ENCODE peak calls at places on chromosome 10, in seven cellular contexts. P is HL-60, K is fibroblast of the aortic adventitia, E is OCI-LY7, Z is sigmoid colon, H is kidney epithelial cell, X is heart left ventricle. Y is an unnamed sample.
A peak's percentile ranks its signal among the peaks of the same experiment; 100 is the strongest.

GRCh38 chr10:125063256-125063945 is 97.0 kb downstream of the CTBP2 start:
- DNase-seq in X (no peak), H (no peak), Z (no peak), E (no peak), K (no peak), P (no peak), Y (no peak)

GRCh38 chr10:97731346-97732051 is 5.4 kb upstream of the ZFYVE27 start:
- DNase-seq in E (peak; percentile 67), Z (peak; percentile 85), X (no peak), H (no peak), P (no peak), K (peak; percentile 89), Y (peak; percentile 51)

GRCh38 chr10:123831259-123831658 is 60.3 kb downstream of the CPXM2 start:
- DNase-seq in E (no peak), X (no peak), H (no peak), P (no peak), K (no peak), Z (no peak), Y (no peak)

GRCh38 chr10:8049151-8049873 is 5.2 kb upstream of the GATA3 start:
- DNase-seq in K (no peak), P (no peak), E (no peak), X (peak; percentile 28), Z (no peak), H (no peak), Y (no peak)

GRCh38 chr10:56586391-56586790 is 225.3 kb upstream of the ZWINT start:
- DNase-seq in H (no peak), Z (no peak), E (no peak), K (no peak), X (no peak), P (no peak), Y (no peak)

GRCh38 chr10:12806228-12807095 is 195.1 kb downstream of the CCDC3 start:
- DNase-seq in E (no peak), P (no peak), K (no peak), H (no peak), X (no peak), Z (no peak), Y (no peak)

GRCh38 chr10:112880633-112881530 is 69.2 kb upstream of the TCF7L2 start:
- DNase-seq in H (no peak), P (no peak), Z (no peak), X (no peak), E (no peak), K (no peak), Y (no peak)

GRCh38 chr10:75121322-75121721 is 9.9 kb downstream of the SAMD8 start:
- DNase-seq in E (no peak), H (no peak), K (no peak), X (no peak), P (no peak), Z (no peak), Y (no peak)

GRCh38 chr10:116450861-116451260 is 23.2 kb downstream of the PNLIPRP3 start:
- DNase-seq in P (no peak), K (no peak), Z (no peak), X (no peak), H (no peak), E (no peak), Y (no peak)
- TF ChIP-seq CTCF in P (no peak), K (no peak), Z (no peak), X (no peak), H (no peak), E (no peak), Y (no peak)

DNA sequence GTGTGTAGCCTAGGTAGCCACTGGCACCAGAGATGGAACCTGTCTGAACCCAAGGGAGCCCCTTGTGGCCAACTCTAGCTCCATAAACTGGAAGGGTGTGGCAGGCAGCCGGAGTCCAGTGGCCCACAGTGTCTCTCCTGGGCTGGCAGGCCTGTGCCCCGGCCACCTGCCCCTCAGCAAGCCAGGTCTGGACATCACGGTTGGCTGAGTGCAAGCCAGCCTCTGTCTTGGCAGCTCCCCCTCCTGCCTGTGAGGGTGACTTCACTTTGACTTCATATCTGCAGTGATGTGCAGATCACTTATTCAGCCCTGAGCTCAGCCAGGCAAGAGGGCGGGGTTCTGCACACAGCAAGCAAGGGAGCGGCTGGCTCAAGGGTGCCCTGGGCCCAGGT is 1.3 kb upstream of the RET start:
- DNase-seq in P (no peak), H (no peak), E (no peak), X (peak; percentile 45), Z (no peak), K (no peak), Y (no peak)
- TF ChIP-seq CTCF in P (peak; percentile 16), H (peak; percentile 23), E (peak; percentile 39), X (no peak), Z (no peak), K (no peak), Y (peak; percentile 33)

DNA sequence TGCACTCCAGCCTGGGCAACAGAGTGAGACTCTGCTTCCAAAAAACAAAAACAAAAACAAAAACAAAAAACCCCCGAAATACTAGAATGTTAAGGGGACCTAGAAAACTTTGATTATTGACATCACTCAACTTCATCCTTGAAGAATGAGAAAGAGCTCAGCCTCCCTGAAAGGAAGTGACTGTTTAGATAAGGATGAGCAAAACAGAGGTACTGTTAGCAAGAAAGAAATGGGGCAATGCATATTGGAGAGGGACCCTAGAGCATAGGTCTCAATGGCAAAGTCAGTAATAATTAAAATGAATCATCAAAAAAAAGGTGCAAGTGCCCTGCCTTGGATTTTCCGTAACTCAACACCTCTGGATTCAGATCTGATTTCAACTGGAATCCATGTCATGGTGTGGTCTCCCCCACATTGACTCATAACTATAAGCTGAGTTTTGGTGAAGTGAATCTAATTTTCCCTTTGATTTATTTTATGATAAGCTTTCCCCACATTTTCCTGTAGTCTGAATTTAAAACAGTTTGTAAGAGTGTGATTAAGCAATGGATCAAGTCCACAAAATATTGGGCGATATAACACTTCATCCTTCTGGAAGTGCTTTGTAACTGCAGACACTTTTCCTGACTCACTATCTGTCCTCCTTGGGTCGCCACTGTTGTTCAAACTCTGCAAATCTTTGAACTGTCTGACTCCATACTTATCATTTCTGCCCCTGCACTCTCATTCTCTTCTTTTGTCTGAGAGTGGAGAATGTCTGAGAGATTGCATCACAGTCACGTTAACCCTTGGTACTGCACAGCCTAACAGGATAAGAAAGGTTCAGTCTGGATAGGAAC is 224.8 kb upstream of the LYZL1 start:
- DNase-seq in K (peak; percentile 54), Z (no peak), E (no peak), P (no peak), H (no peak), X (no peak), Y (no peak)
- TF ChIP-seq CTCF in K (peak; percentile 24), Z (no peak), E (no peak), P (no peak), H (no peak), X (no peak), Y (no peak)

GRCh38 chr10:118564652-118565051 is 30.8 kb downstream of the PRLHR start:
- DNase-seq in K (no peak), Z (no peak), H (no peak), X (no peak), E (no peak), P (no peak), Y (no peak)
- TF ChIP-seq CTCF in K (peak; percentile 26), Z (no peak), H (peak; percentile 22), X (no peak), E (no peak), P (no peak), Y (peak; percentile 19)

GRCh38 chr10:36888925-36889573 is 236.3 kb upstream of the ANKRD30A start:
- DNase-seq in X (no peak), E (peak; percentile 74), K (no peak), P (peak; percentile 18), H (no peak), Z (no peak), Y (peak; percentile 33)
- TF ChIP-seq CTCF in X (no peak), E (peak; percentile 91), K (no peak), P (peak; percentile 40), H (peak; percentile 52), Z (no peak), Y (peak; percentile 72)

GRCh38 chr10:3971713-3972112 is 186.7 kb upstream of the KLF6 start:
- DNase-seq in E (no peak), K (no peak), X (no peak), Z (no peak), H (no peak), P (no peak), Y (no peak)
- TF ChIP-seq CTCF in E (no peak), K (no peak), X (no peak), Z (no peak), H (no peak), P (no peak), Y (no peak)

Y was measured in progenitor cell of endocrine pancreas.